ENCODE peak calls at places on chromosomes 4 and X, in six cellular contexts. D is AG04450; X is PC-3; P is heart right ventricle; F is epithelial cell of esophagus; I is activated CD8-positive, alpha-beta memory T cell treated with anti-CD3 and anti-CD28 coated beads, Interleukin-2, amount 50 U/mL, for 48 hours. N is an unnamed sample.

GRCh38 chr4:182370491-182370890 is 127.3 kb downstream of the TENM3 start:
- DNase-seq in X (no peak), D (no peak), F (no peak), P (no peak), I (no peak), N (no peak)

GRCh38 chrX:68684291-68684918 is 36.9 kb downstream of the STARD8 start:
- DNase-seq in P (peak; percentile 71), F (no peak), X (no peak), I (no peak), D (no peak), N (no peak)

GRCh38 chr4:5971077-5971447 is 47.2 kb downstream of the C4orf50 start:
- DNase-seq in X (no peak), I (peak; percentile 23), D (no peak), F (no peak), P (no peak), N (no peak)

GRCh38 chrX:43813898-43814297 is 68.4 kb downstream of the MAOB start:
- DNase-seq in X (peak; percentile 56), F (peak; percentile 15), D (no peak), P (no peak), I (no peak), N (peak; percentile 18)

GRCh38 chr4:142265536-142265935 is 580.6 kb downstream of the INPP4B start:
- DNase-seq in I (no peak), X (peak; percentile 93), F (peak; percentile 78), D (no peak), P (no peak), N (no peak)

GRCh38 chr4:40333921-40334352 is 1.2 kb upstream of the CHRNA9 start:
- DNase-seq in F (peak; percentile 94), P (no peak), D (peak; percentile 32), X (peak; percentile 66), I (no peak), N (no peak)

GRCh38 chr4:89222171-89222570 is 85.4 kb downstream of the GPRIN3 start:
- DNase-seq in X (peak; percentile 27), F (peak; percentile 27), P (no peak), I (no peak), D (no peak), N (no peak)

GRCh38 chr4:3689576-3690551 is 76.3 kb upstream of the ADRA2C start:
- DNase-seq in F (no peak), P (no peak), D (no peak), I (no peak), X (no peak), N (no peak)

GRCh38 chr4:87985097-87985886 is 9.8 kb downstream of the SPP1 start:
- DNase-seq in F (peak; percentile 65), X (peak; percentile 74), I (peak; percentile 60), P (peak; percentile 38), D (no peak), N (peak; percentile 51)

GRCh38 chrX:124940536-124940935 is 379.1 kb upstream of the TEX13C start:
- DNase-seq in D (no peak), F (no peak), P (no peak), X (no peak), I (no peak), N (no peak)

GRCh38 chr4:38804654-38805295 is at the start of gene TLR1:
- DNase-seq in I (no peak), D (no peak), X (peak; percentile 65), F (peak; percentile 67), P (no peak), N (no peak)

GRCh38 chr4:8071741-8072140 is 86.9 kb downstream of the ABLIM2 start:
- DNase-seq in D (no peak), X (no peak), F (no peak), I (no peak), P (no peak), N (no peak)

GRCh38 chr4:19494958-19495357 is 756.7 kb upstream of the SLIT2 start:
- DNase-seq in P (no peak), D (no peak), X (peak; percentile 46), F (peak; percentile 47), I (no peak), N (no peak)

GRCh38 chrX:45959567-45959966 is 585.7 kb downstream of the ZNF674 start:
- DNase-seq in P (no peak), I (no peak), X (no peak), D (no peak), F (no peak), N (no peak)

GRCh38 chr4:177485528-177485927 is 43.3 kb upstream of the AGA start:
- DNase-seq in F (peak; percentile 76), P (no peak), I (no peak), D (peak; percentile 74), X (peak; percentile 45), N (no peak)

GRCh38 chrX:111041018-111041462 is 55.0 kb upstream of the PAK3 start:
- DNase-seq in P (no peak), X (peak; percentile 92), F (peak; percentile 76), I (no peak), D (peak; percentile 20), N (no peak)

GRCh38 chr4:185276036-185276435 is 66.6 kb downstream of the SNX25 start:
- DNase-seq in X (peak; percentile 58), F (peak; percentile 50), I (no peak), P (no peak), D (no peak), N (no peak)

GRCh38 chr4:46211406-46211805 is 87.6 kb upstream of the GABRG1 start:
- DNase-seq in F (no peak), I (no peak), P (no peak), X (peak; percentile 11), D (no peak), N (no peak)

GRCh38 chr4:47349323-47349722 is 114.2 kb downstream of the COMMD8 start:
- DNase-seq in D (peak; percentile 41), F (no peak), P (no peak), I (no peak), X (peak; percentile 58), N (no peak)

GRCh38 chr4:109432676-109433075 is 939 bp upstream of the SEC24B start:
- DNase-seq in I (no peak), P (no peak), D (peak; percentile 39), F (peak; percentile 84), X (no peak), N (no peak)

GRCh38 chr4:73019462-73020047 is 50.0 kb downstream of the COX18 start:
- DNase-seq in F (peak; percentile 48), P (no peak), I (no peak), D (peak; percentile 7), X (peak; percentile 78), N (no peak)

GRCh38 chr4:142155347-142155746 is 519.0 kb downstream of the IL15 start:
- DNase-seq in D (no peak), X (no peak), I (no peak), P (no peak), F (no peak), N (no peak)

GRCh38 chr4:184163813-184164212 is 53.9 kb downstream of the ENPP6 start:
- DNase-seq in D (no peak), F (peak; percentile 52), X (peak; percentile 45), P (peak; percentile 57), I (no peak), N (peak; percentile 63)

N was measured in Caco-2.